ENCODE peak calls at places on chromosome 2, in seven cellular contexts. G, N, X, U, C, Z and S are unnamed samples.

GRCh38 chr2:231212329-231212845 is 14.0 kb downstream of the ARMC9 start:
- DNase-seq in U (no peak), X (no peak), G (no peak), C (no peak), N (peak; percentile 26), Z (no peak), S (peak; percentile 78)

GRCh38 chr2:228039752-228040534 is 141.5 kb downstream of the SPHKAP start:
- DNase-seq in C (no peak), N (peak; percentile 44), Z (no peak), G (peak; percentile 13), X (no peak), U (peak; percentile 80), S (peak; percentile 22)

GRCh38 chr2:96145028-96145939 is at the start of gene DUSP2:
- DNase-seq in N (peak; percentile 69), G (peak; percentile 93), C (peak; percentile 94), Z (peak; percentile 93), X (peak; percentile 88), U (no peak), S (no peak)

GRCh38 chr2:8907764-8908163 is 70.4 kb upstream of the KIDINS220 start:
- DNase-seq in X (no peak), G (no peak), C (no peak), Z (no peak), N (no peak), U (no peak), S (no peak)

GRCh38 chr2:240412211-240412830 is 23.1 kb upstream of the GPC1 start:
- DNase-seq in N (no peak), G (peak; percentile 80), U (no peak), C (no peak), Z (no peak), X (no peak), S (no peak)

GRCh38 chr2:99448556-99448955 is 41.3 kb downstream of the REV1 start:
- DNase-seq in C (no peak), X (no peak), U (no peak), Z (no peak), G (no peak), N (peak; percentile 28), S (peak; percentile 49)

GRCh38 chr2:227153307-227153706 is 10.7 kb downstream of the COL4A4 start:
- DNase-seq in X (no peak), C (no peak), Z (no peak), N (peak; percentile 47), G (no peak), U (no peak), S (no peak)

GRCh38 chr2:199865905-199866304 is 14.9 kb upstream of the FTCDNL1 start:
- DNase-seq in U (no peak), G (no peak), C (no peak), N (no peak), X (no peak), Z (no peak), S (no peak)

GRCh38 chr2:204885747-204886146 is 340.5 kb downstream of the PARD3B start:
- DNase-seq in C (no peak), N (peak; percentile 9), G (peak; percentile 10), X (no peak), Z (no peak), U (peak; percentile 54), S (no peak)

GRCh38 chr2:96694816-96695455 is 44.9 kb downstream of the LMAN2L start:
- DNase-seq in G (peak; percentile 42), X (no peak), Z (no peak), C (no peak), U (no peak), N (no peak), S (no peak)

GRCh38 chr2:167144179-167144898 is 256.1 kb downstream of the XIRP2 start:
- DNase-seq in Z (no peak), C (no peak), X (no peak), U (no peak), N (peak; percentile 64), G (no peak), S (peak; percentile 71)

GRCh38 chr2:127810156-127810636 is 775 bp downstream of the WDR33 start:
- DNase-seq in Z (no peak), N (peak; percentile 33), X (no peak), C (no peak), U (peak; percentile 83), G (peak; percentile 64), S (peak; percentile 24)

GRCh38 chr2:74979844-74980243 is 21.4 kb downstream of the POLE4 start:
- DNase-seq in U (no peak), X (no peak), G (no peak), C (no peak), Z (no peak), N (no peak), S (no peak)

GRCh38 chr2:118239284-118239683 is 151.0 kb downstream of the INSIG2 start:
- DNase-seq in U (no peak), C (no peak), N (no peak), G (no peak), Z (no peak), X (no peak), S (no peak)

GRCh38 chr2:181456660-181457120 is 496 bp upstream of the ITGA4 start:
- DNase-seq in X (peak; percentile 76), U (peak; percentile 28), N (peak; percentile 58), G (peak; percentile 36), C (peak; percentile 95), Z (peak; percentile 49), S (no peak)

GRCh38 chr2:9984861-9985480 is 33.5 kb downstream of the GRHL1 start:
- DNase-seq in U (no peak), N (no peak), Z (no peak), G (no peak), C (no peak), X (no peak), S (no peak)

GRCh38 chr2:239961662-239962220 is 63.4 kb downstream of the NDUFA10 start:
- DNase-seq in C (no peak), G (no peak), U (no peak), N (no peak), Z (no peak), X (no peak), S (no peak)

GRCh38 chr2:67346718-67347407 is 50.3 kb upstream of the ETAA1 start:
- DNase-seq in N (peak; percentile 48), C (no peak), X (no peak), Z (no peak), G (no peak), U (no peak), S (peak; percentile 46)

GRCh38 chr2:238133499-238134392 is 4.7 kb upstream of the KLHL30 start:
- DNase-seq in X (no peak), C (no peak), U (no peak), Z (no peak), G (peak; percentile 82), N (no peak), S (no peak)

GRCh38 chr2:217642944-217643343 is 359.9 kb downstream of the TNS1 start:
- DNase-seq in X (no peak), C (no peak), G (no peak), N (no peak), Z (no peak), U (no peak), S (no peak)

GRCh38 chr2:203656522-203657287 is 49.7 kb upstream of the CD28 start:
- DNase-seq in U (no peak), Z (no peak), X (no peak), G (no peak), N (peak; percentile 54), C (peak; percentile 28), S (no peak)

GRCh38 chr2:213246665-213247281 is 37.5 kb upstream of the SPAG16 start:
- DNase-seq in Z (no peak), X (peak; percentile 39), G (no peak), N (peak; percentile 83), C (peak; percentile 43), U (peak; percentile 72), S (peak; percentile 51)

GRCh38 chr2:121253021-121253673 is 31.9 kb downstream of the TFCP2L1 start:
- DNase-seq in G (no peak), U (no peak), N (no peak), Z (no peak), C (no peak), X (no peak), S (no peak)

GRCh38 chr2:240387669-240388358 is 47.6 kb upstream of the GPC1 start:
- DNase-seq in C (no peak), N (peak; percentile 92), Z (no peak), U (no peak), G (no peak), X (no peak), S (peak; percentile 97)

GRCh38 chr2:33791625-33792024 is 192.5 kb upstream of the FAM98A start:
- DNase-seq in C (no peak), N (peak; percentile 17), X (no peak), G (no peak), Z (no peak), U (no peak), S (peak; percentile 71)

GRCh38 chr2:240499309-240500301 is 58.2 kb downstream of the ANKMY1 start:
- DNase-seq in U (no peak), N (no peak), C (no peak), X (no peak), G (peak; percentile 41), Z (no peak), S (no peak)

GRCh38 chr2:47776621-47777020 is 6.3 kb upstream of the MSH6 start:
- DNase-seq in C (no peak), Z (no peak), X (no peak), G (no peak), N (no peak), U (no peak), S (no peak)

GRCh38 chr2:64482765-64483504 is 29.0 kb downstream of the LGALSL start:
- DNase-seq in U (no peak), G (no peak), N (no peak), C (no peak), X (no peak), Z (no peak), S (peak; percentile 90)

GRCh38 chr2:218485986-218486667 is 67.2 kb downstream of the VIL1 start:
- DNase-seq in N (no peak), X (no peak), Z (no peak), C (no peak), U (no peak), G (no peak), S (no peak)

GRCh38 chr2:128520340-128520739 is 201.7 kb upstream of the HS6ST1 start:
- DNase-seq in Z (no peak), X (no peak), G (no peak), U (no peak), N (no peak), C (no peak), S (no peak)

GRCh38 chr2:85769236-85769986 is 15.6 kb downstream of the ATOH8 start:
- DNase-seq in N (no peak), G (peak; percentile 91), X (no peak), U (peak; percentile 92), C (no peak), Z (no peak), S (no peak)

GRCh38 chr2:30324245-30324644 is 92.9 kb downstream of the LBH start:
- DNase-seq in Z (no peak), G (no peak), X (no peak), N (no peak), C (no peak), U (peak; percentile 30), S (no peak)